ENCODE peak calls at places on chromosomes 6 and 20, in eight cellular contexts. V is OCI-LY7; K is skeletal muscle cell; O is kidney epithelial cell; R is activated T-helper 1 cell treated with anti-CD3 and anti-CD28 coated beads, Interleukin-2, amount 50 U/mL, for 16 hours; E is T-cell; Z is NT2/D1; J is WTC11. B is an unnamed sample.

GRCh38 chr6:70413829-70414494 is 654 bp downstream of the FAM135A start:
- DNase-seq in V (peak), K (no peak), O (no peak), R (no peak), E (peak), Z (no peak), J (no peak), B (peak)

GRCh38 chr20:25023316-25023715 is 30.8 kb upstream of the APMAP start:
- DNase-seq in V (no peak), K (no peak), O (no peak), R (no peak), E (no peak), Z (no peak), J (no peak), B (no peak)

GRCh38 chr6:112335736-112336135 is 11.4 kb upstream of the RFPL4B start:
- DNase-seq in V (no peak), K (no peak), O (no peak), R (no peak), E (no peak), Z (no peak), J (no peak), B (no peak)

GRCh38 chr20:15627501-15627903 is 945.7 kb downstream of the KIF16B start:
- DNase-seq in V (no peak), K (no peak), O (no peak), R (no peak), E (no peak), Z (peak), J (peak), B (no peak)

GRCh38 chr6:157613011-157613522 is 210.0 kb upstream of the SNX9 start:
- DNase-seq in V (no peak), K (peak), O (peak), R (no peak), E (no peak), Z (no peak), J (no peak), B (no peak)

GRCh38 chr6:83708546-83708969 is 343 bp downstream of the SNAP91 start:
- DNase-seq in V (no peak), K (no peak), O (no peak), R (no peak), E (no peak), Z (no peak), J (peak), B (peak)

GRCh38 chr20:54154439-54154838 is 19.3 kb downstream of the CYP24A1 start:
- DNase-seq in V (no peak), K (no peak), O (no peak), R (no peak), E (no peak), Z (no peak), J (no peak), B (no peak)

GRCh38 chr6:24704468-24704867 is 14.5 kb downstream of the C6orf62 start:
- DNase-seq in V (no peak), K (no peak), O (no peak), R (no peak), E (no peak), Z (no peak), J (no peak), B (no peak)

GRCh38 chr20:53412600-53413187 is 180.9 kb downstream of the ZNF217 start:
- DNase-seq in V (no peak), K (no peak), O (no peak), R (no peak), E (no peak), Z (no peak), J (no peak), B (no peak)

GRCh38 chr6:17042422-17043147 is 59.3 kb upstream of the STMND1 start:
- DNase-seq in V (no peak), K (no peak), O (peak), R (no peak), E (no peak), Z (peak), J (peak), B (peak)

GRCh38 chr6:155483858-155484257 is 28.2 kb upstream of the NOX3 start:
- DNase-seq in V (no peak), K (peak), O (peak), R (no peak), E (no peak), Z (no peak), J (no peak), B (no peak)

GRCh38 chr20:49276201-49276894 is 1.5 kb downstream of the ZNFX1 start:
- DNase-seq in V (peak), K (no peak), O (peak), R (no peak), E (peak), Z (no peak), J (no peak), B (no peak)

GRCh38 chr20:19726126-19726525 is 31.9 kb upstream of the RIN2 start:
- DNase-seq in V (no peak), K (peak), O (no peak), R (no peak), E (no peak), Z (no peak), J (no peak), B (no peak)

GRCh38 chr20:16216227-16217210 is 356.7 kb downstream of the KIF16B start:
- DNase-seq in V (no peak), K (no peak), O (no peak), R (no peak), E (no peak), Z (no peak), J (no peak), B (no peak)

GRCh38 chr20:17473662-17474061 is 57.5 kb downstream of the BFSP1 start:
- DNase-seq in V (no peak), K (no peak), O (no peak), R (no peak), E (no peak), Z (no peak), J (no peak), B (no peak)

GRCh38 chr6:40798069-40798770 is 211.1 kb upstream of the LRFN2 start:
- DNase-seq in V (no peak), K (no peak), O (no peak), R (no peak), E (no peak), Z (peak), J (peak), B (no peak)

GRCh38 chr6:25889877-25890853 is 16.1 kb upstream of the SLC17A3 start:
- DNase-seq in V (peak), K (no peak), O (peak), R (no peak), E (peak), Z (no peak), J (no peak), B (peak)

GRCh38 chr6:37960139-37960935 is 140.8 kb downstream of the ZFAND3 start:
- DNase-seq in V (no peak), K (no peak), O (no peak), R (no peak), E (no peak), Z (no peak), J (no peak), B (no peak)

GRCh38 chr6:6790891-6791290 is 202.4 kb downstream of the LY86 start:
- DNase-seq in V (no peak), K (no peak), O (peak), R (no peak), E (no peak), Z (no peak), J (no peak), B (no peak)

GRCh38 chr6:4093288-4093687 is 14.4 kb upstream of the FAM217A start:
- DNase-seq in V (no peak), K (no peak), O (no peak), R (no peak), E (no peak), Z (no peak), J (no peak), B (no peak)

GRCh38 chr6:127956260-127956888 is 55.5 kb upstream of the THEMIS start:
- DNase-seq in V (no peak), K (no peak), O (no peak), R (no peak), E (no peak), Z (no peak), J (no peak), B (no peak)

GRCh38 chr20:771741-772464 is 3.6 kb upstream of the SLC52A3 start:
- DNase-seq in V (no peak), K (no peak), O (no peak), R (no peak), E (no peak), Z (no peak), J (no peak), B (no peak)

GRCh38 chr20:33992145-33992922 is 1.4 kb upstream of the RALY start:
- DNase-seq in V (no peak), K (no peak), O (no peak), R (no peak), E (no peak), Z (no peak), J (no peak), B (no peak)

GRCh38 chr6:134281388-134281787 is 36.5 kb downstream of the SGK1 start:
- DNase-seq in V (no peak), K (no peak), O (no peak), R (no peak), E (no peak), Z (no peak), J (no peak), B (no peak)

B was measured in neuronal stem cell.